ENCODE peak calls at places on chromosomes 1 and 21, in four cellular contexts. K, U, O and J are unnamed samples.

GRCh38 chr1:26019641-26020315 is 1.8 kb upstream of the EXTL1 start:
- DNase-seq in K (no peak), U (no peak), O (no peak), J (no peak)

GRCh38 chr1:30743584-30744059 is 14.0 kb downstream of the LAPTM5 start:
- DNase-seq in K (peak), U (no peak), O (no peak), J (no peak)

GRCh38 chr1:181134543-181135461 is 46.3 kb downstream of the IER5 start:
- DNase-seq in K (peak), U (no peak), O (no peak), J (peak)

GRCh38 chr1:1876335-1876935 is 14.5 kb downstream of the GNB1 start:
- DNase-seq in K (no peak), U (no peak), O (no peak), J (no peak)

GRCh38 chr1:66300986-66301451 is 232.9 kb upstream of the SGIP1 start:
- DNase-seq in K (peak), U (no peak), O (no peak), J (no peak)

GRCh38 chr21:40200962-40201361 is 333.7 kb downstream of the PCP4 start:
- DNase-seq in K (no peak), U (no peak), O (no peak), J (no peak)

GRCh38 chr1:35886606-35887431 is 3.8 kb downstream of the AGO1 start:
- DNase-seq in K (no peak), U (peak), O (peak), J (no peak)

GRCh38 chr1:28249879-28250295 is 9.4 kb upstream of the SESN2 start:
- DNase-seq in K (no peak), U (no peak), O (no peak), J (no peak)

GRCh38 chr1:51442616-51443015 is 76.5 kb downstream of the EPS15 start:
- DNase-seq in K (no peak), U (no peak), O (no peak), J (no peak)

GRCh38 chr1:162196387-162196786 is 126.9 kb downstream of the NOS1AP start:
- DNase-seq in K (no peak), U (no peak), O (peak), J (no peak)

GRCh38 chr1:65075123-65075976 is 72.7 kb upstream of the AK4 start:
- DNase-seq in K (no peak), U (peak), O (peak), J (peak)

GRCh38 chr1:205746757-205747412 is 3.1 kb downstream of the NUCKS1 start:
- DNase-seq in K (no peak), U (no peak), O (no peak), J (no peak)

GRCh38 chr1:151311589-151312331 is 15.5 kb downstream of the PI4KB start:
- DNase-seq in K (no peak), U (peak), O (peak), J (peak)

GRCh38 chr1:3349161-3349967 is 105.1 kb upstream of the ARHGEF16 start:
- DNase-seq in K (no peak), U (peak), O (peak), J (no peak)

GRCh38 chr1:43621861-43622260 is 28.1 kb upstream of the KDM4A start:
- DNase-seq in K (no peak), U (no peak), O (no peak), J (no peak)

GRCh38 chr1:200221614-200222282 is 188.1 kb downstream of the ZNF281 start:
- DNase-seq in K (no peak), U (no peak), O (no peak), J (no peak)

GRCh38 chr1:16032388-16033100 is 10.7 kb downstream of the CLCNKA start:
- DNase-seq in K (no peak), U (peak), O (peak), J (peak)

GRCh38 chr1:228174482-228175315 is 9.1 kb downstream of the IBA57 start:
- DNase-seq in K (no peak), U (peak), O (no peak), J (peak)

GRCh38 chr21:31886896-31887595 is 14.2 kb downstream of the HUNK start:
- DNase-seq in K (no peak), U (no peak), O (no peak), J (no peak)

GRCh38 chr1:82486969-82487368 is 686.2 kb downstream of the ADGRL2 start:
- DNase-seq in K (no peak), U (no peak), O (no peak), J (no peak)

GRCh38 chr1:82485591-82486369 is 685.0 kb downstream of the ADGRL2 start:
- DNase-seq in K (no peak), U (no peak), O (no peak), J (no peak)

GRCh38 chr1:82487778-82488177 is 687.0 kb downstream of the ADGRL2 start:
- DNase-seq in K (no peak), U (no peak), O (no peak), J (no peak)

DNA sequence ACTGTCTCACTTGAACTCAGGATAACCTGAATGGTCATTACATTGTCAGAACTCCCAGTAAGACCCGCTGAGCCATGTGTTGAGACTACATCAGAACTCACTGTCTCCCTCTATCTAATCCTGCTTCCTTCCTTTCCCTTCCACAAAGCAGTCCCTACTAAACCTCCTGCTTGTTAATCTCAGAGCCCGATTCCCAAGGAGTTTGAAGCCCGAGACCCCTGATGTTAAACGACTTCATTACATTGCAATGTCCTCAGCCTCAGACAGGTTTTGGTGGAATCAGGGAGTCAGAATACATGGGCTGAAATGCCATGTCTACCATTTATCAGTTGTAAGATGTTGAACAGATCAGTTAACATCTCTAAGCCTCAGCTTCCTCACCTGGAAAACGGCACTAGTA is 682.4 kb downstream of the ADGRL2 start:
- DNase-seq in K (no peak), U (no peak), O (no peak), J (no peak)
- TF ChIP-seq HDAC2 in K (no peak), U (no peak), O (no peak), J (no peak)

GRCh38 chr1:158686430-158687009 is at the start of gene SPTA1:
- DNase-seq in K (no peak), U (peak), O (no peak), J (no peak)
- TF ChIP-seq JUNB in K (no peak), U (no peak), O (no peak), J (no peak)

DNA sequence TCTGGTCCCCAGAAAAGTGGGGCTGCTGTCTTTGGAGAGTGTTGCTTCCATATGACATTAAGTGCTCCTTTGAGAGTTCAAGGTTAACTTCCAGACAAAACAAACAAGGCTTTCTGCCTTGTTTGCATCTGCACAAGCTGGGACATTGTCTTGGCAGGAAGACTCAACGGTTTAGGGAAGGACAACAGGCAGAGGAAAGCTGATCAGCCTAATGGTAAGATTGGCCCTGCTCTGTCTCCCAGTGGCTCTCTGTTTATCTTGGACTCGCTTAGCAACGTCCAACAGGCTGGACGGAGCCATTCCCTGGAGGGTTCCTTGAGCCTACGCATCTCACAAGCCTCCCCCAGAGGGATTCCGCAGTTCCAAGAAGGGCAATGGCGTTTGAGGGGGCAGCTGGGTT is 62.2 kb upstream of the SLC44A3 start:
- DNase-seq in K (no peak), U (no peak), O (no peak), J (no peak)
- TF ChIP-seq HDAC2 in K (no peak), U (no peak), O (no peak), J (no peak)

DNA sequence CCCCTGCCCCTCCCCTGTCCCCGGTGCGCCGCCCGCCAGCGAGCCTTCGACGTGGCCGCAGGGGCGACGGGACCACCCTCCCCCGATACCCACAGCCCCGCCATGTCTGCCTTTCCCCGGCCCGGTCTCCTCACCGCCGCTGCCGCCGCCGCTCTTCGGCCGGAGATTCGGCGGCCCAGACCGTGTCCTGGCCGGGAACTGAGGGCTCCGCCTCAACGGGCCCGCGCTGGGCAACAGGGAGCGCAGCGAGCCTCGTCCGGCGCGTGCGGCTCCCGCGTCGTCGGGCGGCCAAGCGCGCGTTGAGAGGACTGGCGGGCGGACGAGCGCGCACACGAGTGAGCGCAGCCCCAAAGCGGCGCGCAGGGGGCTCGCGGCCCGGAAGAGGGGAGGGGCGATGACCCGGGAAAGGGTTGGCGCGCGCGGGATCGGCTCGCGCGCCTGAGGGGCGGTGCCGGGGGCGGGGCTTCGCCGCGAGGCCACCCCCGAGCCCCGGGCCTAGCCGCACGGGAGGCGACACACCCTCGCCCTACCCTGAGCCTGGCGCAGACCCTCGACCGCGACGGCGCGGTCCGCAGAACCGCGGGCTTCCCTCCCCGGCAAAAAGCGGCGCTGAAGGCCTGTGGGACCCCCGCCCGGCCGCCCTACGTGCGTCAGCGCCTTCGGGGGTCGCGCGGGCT is at the start of gene BTG3:
- DNase-seq in K (no peak), U (peak), O (peak), J (peak)
- TF ChIP-seq JUNB in K (no peak), U (no peak), O (no peak), J (no peak)

GRCh38 chr1:8437286-8437685 is 119.4 kb downstream of the SLC45A1 start:
- DNase-seq in K (no peak), U (no peak), O (no peak), J (no peak)

GRCh38 chr1:8435569-8436071 is 117.7 kb downstream of the SLC45A1 start:
- DNase-seq in K (no peak), U (no peak), O (no peak), J (no peak)

GRCh38 chr1:8441466-8441865 is 123.6 kb downstream of the SLC45A1 start:
- DNase-seq in K (no peak), U (no peak), O (no peak), J (no peak)

GRCh38 chr1:8438449-8438848 is 120.5 kb downstream of the SLC45A1 start:
- DNase-seq in K (no peak), U (no peak), O (no peak), J (no peak)

DNA sequence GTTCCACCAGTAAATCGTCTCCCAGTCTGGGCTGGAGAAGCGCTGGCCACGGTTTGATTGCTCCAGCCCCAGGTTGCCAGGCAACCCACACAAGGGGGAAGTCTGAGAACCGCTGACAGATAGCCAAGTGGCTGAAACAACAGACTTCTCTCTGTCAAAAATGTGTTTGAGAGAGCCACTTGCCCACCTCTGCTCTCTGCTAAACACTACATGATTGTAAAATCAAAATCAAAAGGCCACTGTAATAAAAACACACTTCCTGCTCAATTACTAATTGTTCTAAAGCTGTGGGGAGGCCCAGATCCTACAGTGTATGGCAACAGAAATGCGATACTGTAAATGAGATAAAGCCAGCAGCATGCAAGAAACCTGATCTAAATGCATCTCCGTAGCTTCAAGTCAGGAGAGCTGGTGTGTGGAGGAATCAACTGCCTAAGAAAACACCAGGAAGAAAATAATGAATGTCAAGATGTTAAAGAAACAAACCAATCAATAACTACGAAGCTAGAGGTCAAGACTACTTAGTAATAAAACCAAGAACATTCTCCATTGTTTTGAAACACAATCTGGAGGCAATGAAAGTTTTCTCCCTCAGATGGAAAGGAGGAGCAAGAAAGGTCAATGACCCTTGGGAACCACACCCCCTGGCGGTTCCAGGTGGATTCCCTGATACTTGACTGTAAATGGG is 121.2 kb downstream of the SLC45A1 start:
- DNase-seq in K (no peak), U (peak), O (peak), J (no peak)
- TF ChIP-seq HDAC2 in K (no peak), U (no peak), O (no peak), J (no peak)